ENCODE peak calls at places on chromosomes 5 and 9, in five cellular contexts. L, W, U, J and F are unnamed samples. For H3K4me1, the result is how much of the 10 kb centered on the place peaks cover.

GRCh38 chr9:34125681-34126206 is 754 bp downstream of the DCAF12 start:
- DNase-seq in L (no peak), W (no peak), U (peak), J (no peak), F (peak)

GRCh38 chr5:43729846-43730478 is 127.0 kb downstream of the NNT start:
- DNase-seq in L (no peak), W (no peak), U (peak), J (no peak), F (peak)

GRCh38 chr5:140806834-140807775 is at the start of gene PCDHA4:
- DNase-seq in L (peak), W (peak), U (no peak), J (peak), F (peak)

GRCh38 chr5:103808464-103809106 is 246.0 kb upstream of the NUDT12 start:
- DNase-seq in L (no peak), W (peak), U (peak), J (no peak), F (peak)

GRCh38 chr5:2177244-2177643 is 294.5 kb upstream of the IRX4 start:
- DNase-seq in L (no peak), W (no peak), U (no peak), J (no peak), F (no peak)

GRCh38 chr5:134864707-134865106 is 9.5 kb upstream of the TXNDC15 start:
- DNase-seq in L (no peak), W (no peak), U (no peak), J (no peak), F (no peak)

GRCh38 chr5:119453045-119453383 is 717 bp downstream of the HSD17B4 start:
- DNase-seq in L (no peak), W (peak), U (peak), J (no peak), F (peak)

GRCh38 chr9:76216161-76216649 is 178.0 kb downstream of the RFK start:
- DNase-seq in L (no peak), W (no peak), U (peak), J (no peak), F (no peak)

GRCh38 chr9:78357165-78357873 is 60.4 kb downstream of the PSAT1 start:
- DNase-seq in L (no peak), W (no peak), U (no peak), J (peak), F (no peak)

GRCh38 chr5:172641359-172642045 is 439 bp downstream of the NEURL1B start:
- DNase-seq in L (no peak), W (no peak), U (no peak), J (peak), F (peak)

GRCh38 chr5:34576849-34577248 is 79.3 kb upstream of the RAI14 start:
- DNase-seq in L (no peak), W (no peak), U (peak), J (peak), F (no peak)

GRCh38 chr5:135010502-135011354 is 23.3 kb downstream of the PITX1 start:
- DNase-seq in L (no peak), W (no peak), U (no peak), J (no peak), F (no peak)

GRCh38 chr5:66615894-66616293 is 19.7 kb downstream of the MAST4 start:
- DNase-seq in L (no peak), W (no peak), U (no peak), J (no peak), F (no peak)

GRCh38 chr5:139745121-139745799 is 50.3 kb upstream of the PSD2 start:
- DNase-seq in L (peak), W (peak), U (peak), J (peak), F (peak)

GRCh38 chr9:95021166-95021886 is 294.8 kb downstream of the AOPEP start:
- DNase-seq in L (no peak), W (no peak), U (no peak), J (no peak), F (no peak)
- H3K4me1 ChIP-seq in L (under half), W (half or more), U (under half), J (under half), F (under half)

GRCh38 chr9:129273136-129273895 is 95.3 kb upstream of the IER5L start:
- DNase-seq in L (peak), W (no peak), U (no peak), J (no peak), F (no peak)
- H3K4me1 ChIP-seq in L (under half), W (under half), U (under half), J (under half), F (under half)

GRCh38 chr5:149776376-149777305 is 46.5 kb downstream of the PPARGC1B start:
- DNase-seq in L (peak), W (no peak), U (no peak), J (no peak), F (no peak)
- H3K4me1 ChIP-seq in L (half or more), W (under half), U (under half), J (under half), F (under half)

GRCh38 chr9:120874861-120875565 is 2.0 kb downstream of the PHF19 start:
- DNase-seq in L (no peak), W (no peak), U (no peak), J (no peak), F (no peak)

GRCh38 chr9:120876842-120877240 is at the start of gene PHF19:
- DNase-seq in L (peak), W (no peak), U (peak), J (peak), F (peak)

GRCh38 chr9:120875954-120876841 is 790 bp downstream of the PHF19 start:
- DNase-seq in L (peak), W (peak), U (peak), J (peak), F (peak)

GRCh38 chr9:120874226-120874839 is 2.7 kb downstream of the PHF19 start:
- DNase-seq in L (no peak), W (no peak), U (no peak), J (no peak), F (no peak)

DNA sequence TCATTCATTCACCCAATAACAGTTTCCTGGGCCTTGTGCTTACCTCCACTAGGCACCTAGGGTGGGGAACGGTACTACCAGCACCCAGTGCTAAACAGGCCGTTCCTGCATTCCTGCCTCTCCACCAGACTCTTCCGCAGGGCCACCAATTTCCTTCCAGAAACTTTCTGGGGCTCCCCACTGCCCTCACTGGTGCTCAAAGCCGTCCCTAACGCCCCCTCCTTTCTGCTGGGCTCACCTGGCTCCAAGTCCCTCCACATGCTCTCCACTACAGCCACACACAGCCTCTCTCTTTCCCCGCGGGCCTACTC is 1.4 kb downstream of the PHF19 start:
- DNase-seq in L (no peak), W (no peak), U (no peak), J (no peak), F (no peak)
- H3K4me1 ChIP-seq in L (under half), W (under half), U (under half), J (under half), F (under half)

GRCh38 chr5:154477382-154478223 is 424 bp downstream of the HAND1 start:
- DNase-seq in L (no peak), W (no peak), U (peak), J (peak), F (no peak)
- H3K4me1 ChIP-seq in L (under half), W (half or more), U (under half), J (half or more), F (under half)

GRCh38 chr5:113394658-113395057 is 40.1 kb downstream of the TSSK1B start:
- DNase-seq in L (no peak), W (no peak), U (no peak), J (no peak), F (no peak)

GRCh38 chr5:113397046-113397445 is 37.7 kb downstream of the TSSK1B start:
- DNase-seq in L (no peak), W (no peak), U (no peak), J (no peak), F (no peak)
- H3K4me1 ChIP-seq in L (under half), W (under half), U (under half), J (under half), F (under half)

GRCh38 chr5:8005416-8005815 is 136.5 kb downstream of the MTRR start:
- DNase-seq in L (no peak), W (no peak), U (no peak), J (no peak), F (no peak)
- H3K4me1 ChIP-seq in L (under half), W (under half), U (under half), J (under half), F (under half)

DNA sequence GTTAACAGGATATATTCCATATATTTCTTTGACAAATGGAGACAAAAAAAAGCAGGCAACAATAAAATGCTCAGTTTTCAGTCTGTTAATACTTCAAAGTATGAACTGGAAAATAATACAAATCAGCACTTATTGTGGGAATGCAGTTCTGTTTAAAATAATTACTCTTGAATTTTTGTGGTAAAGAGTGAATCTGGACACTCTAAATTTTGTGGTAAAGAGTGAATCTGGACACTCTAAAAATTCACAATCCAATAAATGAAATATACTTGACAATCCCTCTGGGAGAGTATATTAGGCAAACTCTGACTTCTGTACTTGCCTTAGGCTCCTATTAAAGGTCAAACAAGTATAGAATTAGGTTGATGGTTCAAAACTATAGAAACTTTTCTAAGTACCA is 141.9 kb upstream of the RASA1 start:
- DNase-seq in L (no peak), W (no peak), U (peak), J (no peak), F (no peak)
- H3K4me1 ChIP-seq in L (under half), W (under half), U (under half), J (under half), F (under half)